ENCODE peak calls at places on chromosomes 2 and 18, in five cellular contexts. K, J, L, W and S are unnamed samples.

GRCh38 chr2:20350105-20350712 is 435 bp downstream of the PUM2 start:
- DNase-seq in K (peak), J (peak), L (peak), W (peak), S (no peak)

GRCh38 chr2:42928692-42929576 is 136.6 kb upstream of the HAAO start:
- DNase-seq in K (peak), J (no peak), L (peak), W (peak), S (no peak)

GRCh38 chr18:9814431-9814830 is 71.3 kb upstream of the TXNDC2 start:
- DNase-seq in K (peak), J (no peak), L (no peak), W (no peak), S (no peak)

GRCh38 chr2:232325324-232326273 is 53.0 kb upstream of the ALPP start:
- DNase-seq in K (peak), J (peak), L (peak), W (peak), S (no peak)

GRCh38 chr18:48165104-48165866 is 234.8 kb upstream of the SMAD2 start:
- DNase-seq in K (no peak), J (no peak), L (no peak), W (no peak), S (no peak)

GRCh38 chr2:166614027-166614426 is 120.0 kb upstream of the SCN7A start:
- DNase-seq in K (no peak), J (no peak), L (peak), W (no peak), S (no peak)

GRCh38 chr2:218891275-218892135 is 10.9 kb downstream of the WNT10A start:
- DNase-seq in K (no peak), J (no peak), L (no peak), W (no peak), S (no peak)

GRCh38 chr2:226788064-226788463 is 11.6 kb downstream of the IRS1 start:
- DNase-seq in K (no peak), J (no peak), L (no peak), W (no peak), S (no peak)

GRCh38 chr2:3536682-3537632 is 17.6 kb upstream of the ADI1 start:
- DNase-seq in K (peak), J (no peak), L (no peak), W (peak), S (no peak)

GRCh38 chr18:12750076-12750707 is 47.4 kb downstream of the PSMG2 start:
- DNase-seq in K (no peak), J (no peak), L (no peak), W (no peak), S (no peak)

GRCh38 chr2:227793148-227793722 is 20.4 kb upstream of the CCL20 start:
- DNase-seq in K (no peak), J (no peak), L (no peak), W (no peak), S (no peak)

GRCh38 chr2:240946654-240947053 is 40.5 kb downstream of the CROCC2 start:
- DNase-seq in K (peak), J (peak), L (no peak), W (no peak), S (no peak)

GRCh38 chr2:45874324-45874723 is 222.8 kb downstream of the PRKCE start:
- DNase-seq in K (peak), J (peak), L (no peak), W (no peak), S (no peak)

GRCh38 chr2:9003616-9004337 is at the start of gene MBOAT2:
- DNase-seq in K (peak), J (peak), L (peak), W (peak), S (no peak)

GRCh38 chr2:127220102-127220806 is at the start of gene CYP27C1:
- DNase-seq in K (peak), J (no peak), L (peak), W (peak), S (no peak)

GRCh38 chr18:8657873-8658521 is 47.4 kb upstream of the MTCL1 start:
- DNase-seq in K (peak), J (no peak), L (no peak), W (peak), S (peak)

GRCh38 chr2:26136431-26136830 is 36.5 kb upstream of the GAREM2 start:
- DNase-seq in K (no peak), J (no peak), L (no peak), W (no peak), S (no peak)

GRCh38 chr2:171319164-171319810 is 114.5 kb downstream of the METTL8 start:
- DNase-seq in K (peak), J (no peak), L (no peak), W (no peak), S (no peak)

GRCh38 chr2:11438555-11439080 is 27.3 kb downstream of the E2F6 start:
- DNase-seq in K (no peak), J (no peak), L (no peak), W (no peak), S (no peak)

GRCh38 chr18:20971886-20972267 is 139.7 kb downstream of the ROCK1 start:
- DNase-seq in K (peak), J (no peak), L (peak), W (peak), S (peak)

GRCh38 chr2:24793752-24794477 is 690 bp downstream of the CENPO start:
- DNase-seq in K (peak), J (no peak), L (peak), W (no peak), S (no peak)

GRCh38 chr2:130873700-130874346 is 37.1 kb downstream of the ARHGEF4 start:
- DNase-seq in K (peak), J (peak), L (peak), W (peak), S (peak)

GRCh38 chr18:8870528-8870927 is 165.2 kb downstream of the MTCL1 start:
- DNase-seq in K (no peak), J (no peak), L (no peak), W (no peak), S (no peak)

GRCh38 chr2:67923696-67924095 is 139.1 kb downstream of the C1D start:
- DNase-seq in K (peak), J (no peak), L (no peak), W (no peak), S (no peak)

GRCh38 chr2:174328309-174329156 is 6.2 kb upstream of the SP9 start:
- DNase-seq in K (no peak), J (no peak), L (no peak), W (no peak), S (no peak)

GRCh38 chr2:121596221-121597080 is 52.8 kb downstream of the CLASP1 start:
- DNase-seq in K (peak), J (no peak), L (peak), W (peak), S (peak)

GRCh38 chr2:38243186-38243890 is 133.7 kb downstream of the ATL2 start:
- DNase-seq in K (no peak), J (no peak), L (no peak), W (no peak), S (no peak)

GRCh38 chr2:16226942-16227664 is 286.8 kb downstream of the MYCN start:
- DNase-seq in K (no peak), J (peak), L (no peak), W (no peak), S (no peak)

GRCh38 chr18:55420977-55421611 is 166.9 kb downstream of the TCF4 start:
- DNase-seq in K (no peak), J (no peak), L (no peak), W (no peak), S (no peak)

GRCh38 chr2:122135353-122135947 is 380.0 kb downstream of the TSN start:
- DNase-seq in K (no peak), J (no peak), L (no peak), W (no peak), S (no peak)

GRCh38 chr18:36095936-36096519 is 28.7 kb upstream of the RPRD1A start:
- DNase-seq in K (peak), J (no peak), L (peak), W (peak), S (peak)

GRCh38 chr2:41791523-41791922 is 256.3 kb upstream of the PKDCC start:
- DNase-seq in K (peak), J (no peak), L (peak), W (no peak), S (peak)

GRCh38 chr2:54614815-54615214 is 108.6 kb upstream of the EML6 start:
- DNase-seq in K (no peak), J (no peak), L (no peak), W (no peak), S (no peak)

GRCh38 chr2:206031950-206032567 is 53.9 kb downstream of the INO80D start:
- DNase-seq in K (no peak), J (no peak), L (no peak), W (no peak), S (no peak)

GRCh38 chr2:166057363-166058169 is 70.3 kb downstream of the SCN1A start:
- DNase-seq in K (peak), J (no peak), L (peak), W (no peak), S (peak)

GRCh38 chr2:235382091-235383000 is 111.5 kb upstream of the AGAP1 start:
- DNase-seq in K (no peak), J (no peak), L (no peak), W (no peak), S (no peak)

GRCh38 chr2:37085731-37086147 is 1.4 kb downstream of the GPATCH11 start:
- DNase-seq in K (peak), J (no peak), L (no peak), W (no peak), S (peak)
- H3K4me3 ChIP-seq in K (no peak), J (no peak), L (no peak), W (no peak), S (peak)

GRCh38 chr2:106582431-106583143 is 95.4 kb downstream of the CD8B2 start:
- DNase-seq in K (peak), J (peak), L (peak), W (peak), S (peak)

GRCh38 chr2:106581276-106581675 is 94.1 kb downstream of the CD8B2 start:
- DNase-seq in K (no peak), J (no peak), L (no peak), W (no peak), S (no peak)

GRCh38 chr2:106579750-106580197 is 92.6 kb downstream of the CD8B2 start:
- DNase-seq in K (no peak), J (no peak), L (peak), W (peak), S (no peak)

GRCh38 chr2:106580241-106580640 is 93.1 kb downstream of the CD8B2 start:
- DNase-seq in K (no peak), J (no peak), L (no peak), W (no peak), S (no peak)

GRCh38 chr2:106581755-106582430 is 94.7 kb downstream of the CD8B2 start:
- DNase-seq in K (peak), J (no peak), L (peak), W (peak), S (peak)
- TF ChIP-seq CTCF in K (peak), J (no peak), L (peak), W (no peak), S (no peak)

GRCh38 chr2:201151127-201152074 is 31.5 kb upstream of the CASP10 start:
- DNase-seq in K (peak), J (no peak), L (no peak), W (no peak), S (peak)
- H3K4me3 ChIP-seq in K (no peak), J (no peak), L (no peak), W (peak), S (peak)

GRCh38 chr2:85718006-85718391 is 23.8 kb downstream of the GNLY start:
- DNase-seq in K (no peak), J (no peak), L (no peak), W (peak), S (no peak)
- TF ChIP-seq CTCF in K (no peak), J (no peak), L (no peak), W (peak), S (peak)

GRCh38 chr2:75788925-75789324 is 78.2 kb upstream of the GCFC2 start:
- DNase-seq in K (no peak), J (no peak), L (no peak), W (no peak), S (no peak)
- H3K4me3 ChIP-seq in K (no peak), J (no peak), L (no peak), W (no peak), S (no peak)

DNA sequence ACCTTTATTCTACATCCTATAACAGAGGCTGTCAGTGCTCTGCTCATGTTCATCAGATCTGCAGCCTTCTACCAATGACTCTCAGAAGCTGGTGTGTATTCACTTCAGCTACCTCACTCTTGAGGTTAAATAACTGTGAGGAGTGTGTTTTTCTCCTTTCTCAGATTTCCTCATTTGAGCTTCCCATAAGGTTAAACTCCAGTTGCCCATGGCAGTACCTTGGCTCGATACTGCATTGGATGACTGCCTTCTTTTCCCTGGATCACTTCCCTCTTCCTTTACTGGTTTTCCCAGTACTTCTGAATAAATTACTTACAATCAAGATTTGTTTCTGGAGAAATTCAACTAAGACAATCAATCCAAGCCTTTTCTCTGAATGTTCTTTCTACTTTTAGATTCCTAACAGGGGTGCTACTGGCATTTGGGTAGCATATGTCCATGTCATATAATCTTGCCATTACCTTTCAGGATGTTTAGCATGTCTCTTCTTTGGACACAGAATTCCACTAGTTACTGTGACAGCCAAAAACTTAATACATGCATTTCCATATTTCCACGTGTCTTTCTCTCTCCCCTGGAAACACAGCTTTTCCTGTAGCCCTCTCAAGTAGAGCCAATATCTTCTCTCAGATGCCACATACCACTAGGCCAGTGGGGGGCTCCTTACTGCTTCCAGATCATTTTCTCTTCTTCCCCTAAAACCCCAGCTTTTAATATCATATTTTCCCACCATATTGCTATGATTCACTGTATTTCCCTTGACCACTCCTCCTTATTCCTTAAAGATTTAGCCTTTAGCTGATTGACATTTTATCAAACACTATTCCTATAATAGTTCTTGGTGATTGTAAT is 15.0 kb upstream of the SPOPL start:
- DNase-seq in K (peak), J (no peak), L (no peak), W (no peak), S (no peak)
- TF ChIP-seq CTCF in K (no peak), J (no peak), L (no peak), W (no peak), S (no peak)

GRCh38 chr2:231228223-231228622 is 29.8 kb downstream of the ARMC9 start:
- DNase-seq in K (no peak), J (no peak), L (no peak), W (no peak), S (no peak)
- H3K4me3 ChIP-seq in K (no peak), J (no peak), L (no peak), W (no peak), S (no peak)